ENCODE peak calls at places on chromosome 2, in six cellular contexts. One of them, this sample, is unnamed.

GRCh38 chr2:174794851-174795374 is 30.6 kb upstream of the CHRNA1 start:
- DNase-seq in GM12878: no peak
- DNase-seq in HepG2: no peak
- DNase-seq in WTC11: no peak
- DNase-seq in K562: no peak
- DNase-seq in H1: no peak
- DNase-seq in this sample: no peak

GRCh38 chr2:237982039-237982725 is 15.4 kb downstream of the UBE2F start:
- DNase-seq in GM12878: no peak
- DNase-seq in HepG2: no peak
- DNase-seq in WTC11: no peak
- DNase-seq in K562: no peak
- DNase-seq in H1: no peak
- DNase-seq in this sample: no peak

GRCh38 chr2:225122582-225123486 is 80.6 kb upstream of the DOCK10 start:
- DNase-seq in GM12878: no peak
- DNase-seq in HepG2: no peak
- DNase-seq in WTC11: peak
- DNase-seq in K562: no peak
- DNase-seq in H1: peak
- DNase-seq in this sample: peak

GRCh38 chr2:96913398-96914202 is 43.7 kb upstream of the SEMA4C start:
- DNase-seq in GM12878: no peak
- DNase-seq in HepG2: peak
- DNase-seq in WTC11: no peak
- DNase-seq in K562: no peak
- DNase-seq in H1: no peak
- DNase-seq in this sample: no peak

GRCh38 chr2:226800941-226801784 is 1.5 kb upstream of the IRS1 start:
- DNase-seq in GM12878: peak
- DNase-seq in HepG2: peak
- DNase-seq in WTC11: peak
- DNase-seq in K562: no peak
- DNase-seq in H1: peak
- DNase-seq in this sample: peak

GRCh38 chr2:163736433-163737168 is 793 bp upstream of the FIGN start:
- DNase-seq in GM12878: no peak
- DNase-seq in HepG2: peak
- DNase-seq in WTC11: peak
- DNase-seq in K562: no peak
- DNase-seq in H1: peak
- DNase-seq in this sample: peak

GRCh38 chr2:191006297-191006696 is 7.7 kb downstream of the STAT1 start:
- DNase-seq in GM12878: no peak
- DNase-seq in HepG2: no peak
- DNase-seq in WTC11: no peak
- DNase-seq in K562: no peak
- DNase-seq in H1: no peak
- DNase-seq in this sample: no peak

GRCh38 chr2:177165103-177165583 is 47.5 kb upstream of the HNRNPA3 start:
- DNase-seq in GM12878: peak
- DNase-seq in HepG2: no peak
- DNase-seq in WTC11: no peak
- DNase-seq in K562: no peak
- DNase-seq in H1: no peak
- DNase-seq in this sample: no peak

GRCh38 chr2:126059379-126059778 is 596.6 kb upstream of the GYPC start:
- DNase-seq in GM12878: no peak
- DNase-seq in HepG2: no peak
- DNase-seq in WTC11: no peak
- DNase-seq in K562: no peak
- DNase-seq in H1: no peak
- DNase-seq in this sample: peak

GRCh38 chr2:41782306-41783158 is 265.3 kb upstream of the PKDCC start:
- DNase-seq in GM12878: peak
- DNase-seq in HepG2: peak
- DNase-seq in WTC11: no peak
- DNase-seq in K562: peak
- DNase-seq in H1: no peak
- DNase-seq in this sample: peak

GRCh38 chr2:184646177-184646576 is 47.8 kb downstream of the ZNF804A start:
- DNase-seq in GM12878: no peak
- DNase-seq in HepG2: no peak
- DNase-seq in WTC11: no peak
- DNase-seq in K562: no peak
- DNase-seq in H1: no peak
- DNase-seq in this sample: no peak

GRCh38 chr2:230906471-230907230 is 18.4 kb downstream of the GPR55 start:
- DNase-seq in GM12878: no peak
- DNase-seq in HepG2: no peak
- DNase-seq in WTC11: no peak
- DNase-seq in K562: no peak
- DNase-seq in H1: no peak
- DNase-seq in this sample: no peak

GRCh38 chr2:71299507-71299906 is 32.1 kb upstream of the ZNF638 start:
- DNase-seq in GM12878: no peak
- DNase-seq in HepG2: peak
- DNase-seq in WTC11: no peak
- DNase-seq in K562: peak
- DNase-seq in H1: no peak
- DNase-seq in this sample: peak

DNA sequence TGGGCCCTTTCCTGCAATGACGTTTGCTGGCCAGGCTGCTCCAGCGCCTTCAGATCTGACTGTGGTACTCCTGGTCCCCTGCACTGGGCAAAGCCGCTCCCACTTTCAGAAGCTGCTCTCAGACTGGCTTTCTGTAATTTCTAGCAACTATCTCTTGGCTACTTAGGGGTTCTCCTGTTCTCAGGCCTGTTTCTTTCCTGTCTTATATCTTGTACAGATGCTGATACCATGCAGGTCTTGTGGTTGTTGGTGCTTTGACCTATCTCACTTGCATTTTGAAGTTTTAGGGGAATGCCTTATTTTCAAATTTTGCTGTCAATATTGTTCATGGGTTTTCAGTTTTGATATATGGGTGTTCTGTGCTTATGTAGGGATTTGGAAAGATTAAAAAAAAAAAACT is 145.8 kb downstream of the CLIP4 start:
- DNase-seq in GM12878: no peak
- DNase-seq in HepG2: no peak
- DNase-seq in WTC11: no peak
- DNase-seq in K562: no peak
- DNase-seq in H1: no peak
- DNase-seq in this sample: no peak
- TF ChIP-seq CREB1 in GM12878: no peak
- TF ChIP-seq CREB1 in HepG2: no peak
- TF ChIP-seq CREB1 in WTC11: no peak
- TF ChIP-seq CREB1 in K562: no peak
- TF ChIP-seq CREB1 in H1: no peak
- TF ChIP-seq CREB1 in this sample: no peak

GRCh38 chr2:3625186-3625585 is 30.3 kb downstream of the COLEC11 start:
- DNase-seq in GM12878: no peak
- DNase-seq in HepG2: no peak
- DNase-seq in WTC11: no peak
- DNase-seq in K562: no peak
- DNase-seq in H1: peak
- DNase-seq in this sample: no peak
- TF ChIP-seq CREB1 in GM12878: no peak
- TF ChIP-seq CREB1 in HepG2: no peak
- TF ChIP-seq CREB1 in WTC11: no peak
- TF ChIP-seq CREB1 in K562: no peak
- TF ChIP-seq CREB1 in H1: no peak
- TF ChIP-seq CREB1 in this sample: no peak

GRCh38 chr2:8565399-8566154 is 116.3 kb upstream of the ID2 start:
- DNase-seq in GM12878: no peak
- DNase-seq in HepG2: no peak
- DNase-seq in WTC11: no peak
- DNase-seq in K562: no peak
- DNase-seq in H1: no peak
- DNase-seq in this sample: no peak
- TF ChIP-seq CREB1 in GM12878: no peak
- TF ChIP-seq CREB1 in HepG2: no peak
- TF ChIP-seq CREB1 in WTC11: no peak
- TF ChIP-seq CREB1 in K562: no peak
- TF ChIP-seq CREB1 in H1: no peak
- TF ChIP-seq CREB1 in this sample: no peak

DNA sequence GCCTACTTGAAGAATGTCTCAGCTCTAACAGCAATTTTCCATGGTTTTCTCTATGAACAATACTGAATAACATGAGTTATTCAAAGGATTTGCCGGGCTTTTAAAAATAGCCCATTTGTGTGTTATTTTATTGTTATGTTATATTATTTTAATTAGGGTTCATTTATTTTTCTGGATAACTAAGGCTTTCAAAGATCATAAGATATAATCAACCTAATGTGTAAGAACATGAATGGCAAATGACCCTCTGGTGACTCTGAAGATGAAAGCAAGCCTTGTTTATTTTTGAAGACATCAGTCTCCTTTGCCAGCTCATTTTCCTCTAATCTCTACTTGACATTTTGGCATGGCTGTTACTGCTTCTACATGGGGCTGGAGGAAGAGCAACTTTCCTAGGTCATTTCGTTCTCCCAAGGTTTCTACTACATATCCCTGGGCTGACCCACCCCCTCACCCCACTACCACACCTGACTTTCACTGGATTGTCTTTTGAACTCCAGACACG is 10.6 kb downstream of the FAP start:
- DNase-seq in GM12878: no peak
- DNase-seq in HepG2: no peak
- DNase-seq in WTC11: no peak
- DNase-seq in K562: no peak
- DNase-seq in H1: no peak
- DNase-seq in this sample: no peak
- TF ChIP-seq CREB1 in GM12878: no peak
- TF ChIP-seq CREB1 in HepG2: no peak
- TF ChIP-seq CREB1 in WTC11: no peak
- TF ChIP-seq CREB1 in K562: no peak
- TF ChIP-seq CREB1 in H1: no peak
- TF ChIP-seq CREB1 in this sample: no peak

GRCh38 chr2:149858916-149859634 is 271.5 kb upstream of the MMADHC start:
- DNase-seq in GM12878: no peak
- DNase-seq in HepG2: no peak
- DNase-seq in WTC11: no peak
- DNase-seq in K562: no peak
- DNase-seq in H1: no peak
- DNase-seq in this sample: no peak
- TF ChIP-seq CREB1 in GM12878: no peak
- TF ChIP-seq CREB1 in HepG2: no peak
- TF ChIP-seq CREB1 in WTC11: no peak
- TF ChIP-seq CREB1 in K562: no peak
- TF ChIP-seq CREB1 in H1: no peak
- TF ChIP-seq CREB1 in this sample: no peak

This sample was measured in GM23338.